ENCODE peak calls at places on chromosomes 11 and 22, in four cellular contexts. B is naive thymus-derived CD4-positive, alpha-beta T cell; L is heart right ventricle; I is amniotic epithelial cell. Q is an unnamed sample.

GRCh38 chr11:74090701-74091100 is 80.1 kb downstream of the C2CD3 start:
- DNase-seq in B (no peak), L (no peak), I (peak; percentile 55), Q (peak; percentile 21)

GRCh38 chr11:67195971-67196418 is 70.3 kb upstream of the GRK2 start:
- DNase-seq in B (no peak), L (no peak), I (peak; percentile 87), Q (no peak)

GRCh38 chr11:68324241-68324640 is 11.8 kb downstream of the LRP5 start:
- DNase-seq in B (no peak), L (no peak), I (no peak), Q (no peak)

GRCh38 chr11:57321996-57322880 is 2.5 kb downstream of the TNKS1BP1 start:
- DNase-seq in B (no peak), L (peak; percentile 87), I (peak; percentile 98), Q (peak; percentile 93)

GRCh38 chr22:44394246-44395115 is 81.7 kb upstream of the SHISAL1 start:
- DNase-seq in B (no peak), L (no peak), I (no peak), Q (peak; percentile 68)

GRCh38 chr11:74347381-74347780 is 35.9 kb upstream of the P4HA3 start:
- DNase-seq in B (no peak), L (no peak), I (no peak), Q (no peak)

GRCh38 chr11:130653838-130654601 is 205.6 kb downstream of the ADAMTS15 start:
- DNase-seq in B (no peak), L (peak; percentile 85), I (no peak), Q (peak; percentile 95)

GRCh38 chr11:111376453-111376871 is 2.6 kb downstream of the POU2AF1 start:
- DNase-seq in B (no peak), L (no peak), I (no peak), Q (peak; percentile 27)

GRCh38 chr11:111310088-111310487 is 11.7 kb downstream of the POU2AF3 start:
- DNase-seq in B (no peak), L (no peak), I (no peak), Q (no peak)

GRCh38 chr11:818396-819128 is at the start of gene PNPLA2:
- DNase-seq in B (no peak), L (no peak), I (peak; percentile 85), Q (peak; percentile 53)

GRCh38 chr11:107583629-107584195 is 7.2 kb upstream of the ELMOD1 start:
- DNase-seq in B (no peak), L (no peak), I (no peak), Q (no peak)

GRCh38 chr22:26848244-26848920 is 191.0 kb downstream of the MIAT start:
- DNase-seq in B (no peak), L (no peak), I (no peak), Q (no peak)

GRCh38 chr11:112364962-112365481 is 104.4 kb upstream of the PLET1 start:
- DNase-seq in B (no peak), L (no peak), I (peak; percentile 97), Q (no peak)

GRCh38 chr11:58060939-58061672 is 30.4 kb downstream of the OR6Q1 start:
- DNase-seq in B (no peak), L (no peak), I (peak; percentile 41), Q (no peak)

GRCh38 chr11:78727816-78728215 is 153.2 kb upstream of the NARS2 start:
- DNase-seq in B (no peak), L (no peak), I (no peak), Q (no peak)

Q was measured in left kidney.